ENCODE peak calls at places on chromosomes 2 and 18, in seven cellular contexts. R, S, P, M, W, A and N are unnamed samples.

GRCh38 chr2:182144039-182144779 is 158.6 kb downstream of the PPP1R1C start:
- DNase-seq in S (no peak), P (no peak), A (no peak), R (no peak), W (no peak), M (no peak), N (no peak)

GRCh38 chr2:109352898-109353689 is 224.1 kb downstream of the SH3RF3 start:
- DNase-seq in A (no peak), P (no peak), R (no peak), W (no peak), S (peak), M (no peak), N (no peak)

GRCh38 chr18:13553449-13553848 is 172.9 kb downstream of the FAM210A start:
- DNase-seq in P (no peak), R (no peak), M (no peak), A (no peak), S (peak), W (no peak), N (no peak)

GRCh38 chr2:164839914-164840457 is 1.6 kb downstream of the COBLL1 start:
- DNase-seq in S (no peak), W (peak), R (no peak), P (peak), A (no peak), M (no peak), N (peak)

GRCh38 chr18:7760967-7761946 is 194.1 kb downstream of the PTPRM start:
- DNase-seq in M (no peak), P (no peak), R (no peak), W (no peak), S (no peak), A (no peak), N (no peak)

GRCh38 chr2:74959106-74959751 is 786 bp downstream of the POLE4 start:
- DNase-seq in S (no peak), R (no peak), P (no peak), W (no peak), A (peak), M (no peak), N (no peak)

GRCh38 chr2:73063909-73064875 is 7.3 kb downstream of the SFXN5 start:
- DNase-seq in R (no peak), M (no peak), P (no peak), A (no peak), S (no peak), W (peak), N (peak)

GRCh38 chr2:239544141-239544800 is 143.5 kb upstream of the HDAC4 start:
- DNase-seq in P (no peak), R (no peak), A (no peak), S (no peak), M (no peak), W (peak), N (no peak)

GRCh38 chr18:70377857-70378701 is 89.2 kb downstream of the SOCS6 start:
- DNase-seq in W (no peak), A (no peak), R (no peak), S (no peak), M (no peak), P (no peak), N (no peak)

GRCh38 chr2:208359632-208359986 is 47.0 kb upstream of the PTH2R start:
- DNase-seq in M (no peak), P (no peak), A (no peak), W (no peak), R (peak), S (no peak), N (no peak)

GRCh38 chr18:48804856-48805610 is 145.7 kb downstream of the SMAD7 start:
- DNase-seq in S (peak), M (no peak), A (no peak), P (no peak), R (no peak), W (no peak), N (no peak)

GRCh38 chr2:186342029-186342428 is 144.0 kb upstream of the ZC3H15 start:
- DNase-seq in R (no peak), M (no peak), P (no peak), W (no peak), S (no peak), A (no peak), N (no peak)

GRCh38 chr2:170715062-170715931 is at the start of gene SP5:
- DNase-seq in P (peak), A (no peak), R (no peak), W (peak), M (no peak), S (no peak), N (peak)

GRCh38 chr2:100408104-100408503 is 9.4 kb downstream of the CHST10 start:
- DNase-seq in R (no peak), W (no peak), S (no peak), P (no peak), M (no peak), A (no peak), N (no peak)

GRCh38 chr2:121019073-121019472 is 265.9 kb downstream of the TFCP2L1 start:
- DNase-seq in A (no peak), M (no peak), W (no peak), R (no peak), S (no peak), P (no peak), N (no peak)

GRCh38 chr18:43158381-43158780 is 42.9 kb upstream of the RIT2 start:
- DNase-seq in R (no peak), S (no peak), P (no peak), W (no peak), M (no peak), A (no peak), N (no peak)

GRCh38 chr18:62329676-62330454 is 4.8 kb downstream of the TNFRSF11A start:
- DNase-seq in M (no peak), S (no peak), W (peak), A (peak), P (no peak), R (no peak), N (peak)